ENCODE peak calls at places on chromosomes 3 and 15, in four cellular contexts. One of them, this sample, is unnamed.

GRCh38 chr3:150268426-150269321 is 139.4 kb upstream of the TSC22D2 start:
- DNase-seq in HFFc6: no peak
- DNase-seq in NAMALWA: no peak
- DNase-seq in iPS DF 19.7: no peak
- DNase-seq in this sample: no peak

GRCh38 chr3:130263708-130264107 is 81.8 kb upstream of the COL6A5 start:
- DNase-seq in NAMALWA: no peak
- DNase-seq in HFFc6: no peak
- DNase-seq in iPS DF 19.7: no peak
- DNase-seq in this sample: no peak

GRCh38 chr15:73957785-73958184 is 31.5 kb downstream of the LOXL1 start:
- DNase-seq in iPS DF 19.7: no peak
- DNase-seq in HFFc6: no peak
- DNase-seq in NAMALWA: no peak
- DNase-seq in this sample: no peak

GRCh38 chr3:65888980-65889706 is 149.6 kb downstream of the MAGI1 start:
- DNase-seq in HFFc6: peak
- DNase-seq in NAMALWA: no peak
- DNase-seq in iPS DF 19.7: no peak
- DNase-seq in this sample: no peak

GRCh38 chr15:100833432-100834389 is 45.9 kb upstream of the ALDH1A3 start:
- DNase-seq in HFFc6: no peak
- DNase-seq in iPS DF 19.7: no peak
- DNase-seq in NAMALWA: peak
- DNase-seq in this sample: no peak

GRCh38 chr3:27861047-27862036 is 139.2 kb upstream of the EOMES start:
- DNase-seq in HFFc6: no peak
- DNase-seq in iPS DF 19.7: no peak
- DNase-seq in NAMALWA: no peak
- DNase-seq in this sample: no peak

GRCh38 chr15:48976444-48977088 is 12.8 kb upstream of the SHC4 start:
- DNase-seq in iPS DF 19.7: no peak
- DNase-seq in NAMALWA: no peak
- DNase-seq in HFFc6: no peak
- DNase-seq in this sample: no peak

GRCh38 chr15:40103124-40103858 is 5.4 kb downstream of the BMF start:
- DNase-seq in iPS DF 19.7: peak
- DNase-seq in NAMALWA: no peak
- DNase-seq in HFFc6: peak
- DNase-seq in this sample: no peak

GRCh38 chr3:165339753-165340152 is 143.6 kb upstream of the SLITRK3 start:
- DNase-seq in NAMALWA: no peak
- DNase-seq in HFFc6: no peak
- DNase-seq in iPS DF 19.7: no peak
- DNase-seq in this sample: no peak

GRCh38 chr3:184696643-184697042 is 15.2 kb downstream of the MAGEF1 start:
- DNase-seq in HFFc6: no peak
- DNase-seq in NAMALWA: no peak
- DNase-seq in iPS DF 19.7: no peak
- DNase-seq in this sample: no peak

GRCh38 chr15:63274427-63274826 is 3.0 kb upstream of the APH1B start:
- DNase-seq in NAMALWA: no peak
- DNase-seq in iPS DF 19.7: peak
- DNase-seq in HFFc6: no peak
- DNase-seq in this sample: no peak

GRCh38 chr3:155619118-155619915 is 125.6 kb downstream of the PLCH1 start:
- DNase-seq in NAMALWA: no peak
- DNase-seq in HFFc6: no peak
- DNase-seq in iPS DF 19.7: peak
- DNase-seq in this sample: peak

GRCh38 chr3:79651536-79652065 is 116.2 kb downstream of the ROBO1 start:
- DNase-seq in HFFc6: no peak
- DNase-seq in NAMALWA: no peak
- DNase-seq in iPS DF 19.7: no peak
- DNase-seq in this sample: no peak

GRCh38 chr15:98904466-98905048 is 103.0 kb downstream of the PGPEP1L start:
- DNase-seq in iPS DF 19.7: no peak
- DNase-seq in HFFc6: peak
- DNase-seq in NAMALWA: peak
- DNase-seq in this sample: no peak

GRCh38 chr3:186099178-186099577 is 9.7 kb downstream of the ETV5 start:
- DNase-seq in HFFc6: peak
- DNase-seq in NAMALWA: no peak
- DNase-seq in iPS DF 19.7: no peak
- DNase-seq in this sample: no peak

GRCh38 chr3:32238816-32239637 is 547 bp downstream of the CMTM8 start:
- DNase-seq in iPS DF 19.7: no peak
- DNase-seq in NAMALWA: peak
- DNase-seq in HFFc6: no peak
- DNase-seq in this sample: no peak